ENCODE peak calls at places on chromosome 19, in seven cellular contexts. One of them, this sample, is unnamed.

GRCh38 chr19:47486900-47487299 is 2.9 kb upstream of the KPTN start:
- DNase-seq in K562: no peak
- DNase-seq in SK-N-SH: no peak
- DNase-seq in GM12878: no peak
- DNase-seq in HepG2: no peak
- DNase-seq in H1: no peak
- DNase-seq in HCT116: no peak
- DNase-seq in this sample: no peak

GRCh38 chr19:33438016-33438671 is 64.6 kb downstream of the CEBPG start:
- DNase-seq in GM12878: no peak
- DNase-seq in K562: no peak
- DNase-seq in HCT116: no peak
- DNase-seq in SK-N-SH: peak
- DNase-seq in HepG2: no peak
- DNase-seq in H1: no peak
- DNase-seq in this sample: no peak

GRCh38 chr19:19591133-19591825 is 27.2 kb downstream of the PBX4 start:
- DNase-seq in GM12878: peak
- DNase-seq in HepG2: peak
- DNase-seq in K562: no peak
- DNase-seq in H1: peak
- DNase-seq in SK-N-SH: no peak
- DNase-seq in HCT116: no peak
- DNase-seq in this sample: peak

GRCh38 chr19:19062454-19063182 is 1.2 kb upstream of the SLC25A42 start:
- DNase-seq in HepG2: peak
- DNase-seq in H1: no peak
- DNase-seq in HCT116: no peak
- DNase-seq in GM12878: no peak
- DNase-seq in SK-N-SH: no peak
- DNase-seq in K562: peak
- DNase-seq in this sample: no peak

GRCh38 chr19:588093-588742 is 1.5 kb upstream of the HCN2 start:
- DNase-seq in K562: peak
- DNase-seq in H1: peak
- DNase-seq in HepG2: peak
- DNase-seq in GM12878: no peak
- DNase-seq in SK-N-SH: peak
- DNase-seq in HCT116: peak
- DNase-seq in this sample: peak

GRCh38 chr19:3375221-3376088 is 9.1 kb downstream of the NFIC start:
- DNase-seq in HCT116: no peak
- DNase-seq in HepG2: no peak
- DNase-seq in SK-N-SH: peak
- DNase-seq in H1: no peak
- DNase-seq in GM12878: no peak
- DNase-seq in K562: peak
- DNase-seq in this sample: no peak

GRCh38 chr19:3450796-3451411 is 29.4 kb downstream of the SMIM24 start:
- DNase-seq in HCT116: no peak
- DNase-seq in H1: no peak
- DNase-seq in GM12878: no peak
- DNase-seq in K562: no peak
- DNase-seq in HepG2: peak
- DNase-seq in SK-N-SH: no peak
- DNase-seq in this sample: no peak

GRCh38 chr19:18743281-18743825 is 47.8 kb downstream of the COMP start:
- DNase-seq in HCT116: no peak
- DNase-seq in HepG2: no peak
- DNase-seq in H1: no peak
- DNase-seq in K562: peak
- DNase-seq in SK-N-SH: peak
- DNase-seq in GM12878: no peak
- DNase-seq in this sample: no peak

GRCh38 chr19:29687244-29687896 is 22.1 kb downstream of the PLEKHF1 start:
- DNase-seq in H1: no peak
- DNase-seq in SK-N-SH: no peak
- DNase-seq in GM12878: no peak
- DNase-seq in HCT116: no peak
- DNase-seq in K562: peak
- DNase-seq in HepG2: no peak
- DNase-seq in this sample: no peak

GRCh38 chr19:46209051-46209450 is 20.5 kb upstream of the IGFL1 start:
- DNase-seq in GM12878: no peak
- DNase-seq in K562: no peak
- DNase-seq in HepG2: no peak
- DNase-seq in HCT116: no peak
- DNase-seq in SK-N-SH: no peak
- DNase-seq in H1: no peak
- DNase-seq in this sample: peak

GRCh38 chr19:19270749-19271571 is 2.1 kb downstream of the TM6SF2 start:
- DNase-seq in GM12878: no peak
- DNase-seq in K562: no peak
- DNase-seq in HCT116: no peak
- DNase-seq in H1: no peak
- DNase-seq in SK-N-SH: peak
- DNase-seq in HepG2: no peak
- DNase-seq in this sample: no peak

GRCh38 chr19:17436874-17437267 is 11.6 kb downstream of the TMEM221 start:
- DNase-seq in HCT116: no peak
- DNase-seq in GM12878: no peak
- DNase-seq in K562: no peak
- DNase-seq in H1: no peak
- DNase-seq in HepG2: no peak
- DNase-seq in SK-N-SH: no peak
- DNase-seq in this sample: no peak

GRCh38 chr19:16319466-16319865 is 5.2 kb upstream of the KLF2 start:
- DNase-seq in K562: no peak
- DNase-seq in HCT116: no peak
- DNase-seq in H1: no peak
- DNase-seq in SK-N-SH: no peak
- DNase-seq in GM12878: no peak
- DNase-seq in HepG2: no peak
- DNase-seq in this sample: no peak

GRCh38 chr19:7670150-7670784 is 1.4 kb downstream of the RETN start:
- DNase-seq in GM12878: no peak
- DNase-seq in SK-N-SH: no peak
- DNase-seq in K562: no peak
- DNase-seq in HCT116: no peak
- DNase-seq in H1: no peak
- DNase-seq in HepG2: no peak
- DNase-seq in this sample: no peak

GRCh38 chr19:2524840-2525723 is 49.2 kb downstream of the GADD45B start:
- DNase-seq in GM12878: no peak
- DNase-seq in HCT116: peak
- DNase-seq in H1: no peak
- DNase-seq in HepG2: peak
- DNase-seq in K562: no peak
- DNase-seq in SK-N-SH: no peak
- DNase-seq in this sample: peak

GRCh38 chr19:45922281-45922680 is 7.7 kb upstream of the NANOS2 start:
- DNase-seq in K562: peak
- DNase-seq in HCT116: peak
- DNase-seq in GM12878: no peak
- DNase-seq in SK-N-SH: no peak
- DNase-seq in H1: peak
- DNase-seq in HepG2: peak
- DNase-seq in this sample: no peak

GRCh38 chr19:17281391-17282304 is at the start of gene ANKLE1:
- DNase-seq in HepG2: no peak
- DNase-seq in HCT116: no peak
- DNase-seq in K562: peak
- DNase-seq in SK-N-SH: peak
- DNase-seq in GM12878: peak
- DNase-seq in H1: no peak
- DNase-seq in this sample: no peak

GRCh38 chr19:18254546-18255500 is 19.4 kb downstream of the IQCN start:
- DNase-seq in H1: no peak
- DNase-seq in GM12878: no peak
- DNase-seq in K562: no peak
- DNase-seq in HCT116: no peak
- DNase-seq in SK-N-SH: no peak
- DNase-seq in HepG2: no peak
- DNase-seq in this sample: no peak

GRCh38 chr19:38318595-38319142 is 976 bp upstream of the KCNK6 start:
- DNase-seq in HCT116: no peak
- DNase-seq in HepG2: no peak
- DNase-seq in SK-N-SH: no peak
- DNase-seq in K562: no peak
- DNase-seq in GM12878: no peak
- DNase-seq in H1: no peak
- DNase-seq in this sample: no peak

DNA sequence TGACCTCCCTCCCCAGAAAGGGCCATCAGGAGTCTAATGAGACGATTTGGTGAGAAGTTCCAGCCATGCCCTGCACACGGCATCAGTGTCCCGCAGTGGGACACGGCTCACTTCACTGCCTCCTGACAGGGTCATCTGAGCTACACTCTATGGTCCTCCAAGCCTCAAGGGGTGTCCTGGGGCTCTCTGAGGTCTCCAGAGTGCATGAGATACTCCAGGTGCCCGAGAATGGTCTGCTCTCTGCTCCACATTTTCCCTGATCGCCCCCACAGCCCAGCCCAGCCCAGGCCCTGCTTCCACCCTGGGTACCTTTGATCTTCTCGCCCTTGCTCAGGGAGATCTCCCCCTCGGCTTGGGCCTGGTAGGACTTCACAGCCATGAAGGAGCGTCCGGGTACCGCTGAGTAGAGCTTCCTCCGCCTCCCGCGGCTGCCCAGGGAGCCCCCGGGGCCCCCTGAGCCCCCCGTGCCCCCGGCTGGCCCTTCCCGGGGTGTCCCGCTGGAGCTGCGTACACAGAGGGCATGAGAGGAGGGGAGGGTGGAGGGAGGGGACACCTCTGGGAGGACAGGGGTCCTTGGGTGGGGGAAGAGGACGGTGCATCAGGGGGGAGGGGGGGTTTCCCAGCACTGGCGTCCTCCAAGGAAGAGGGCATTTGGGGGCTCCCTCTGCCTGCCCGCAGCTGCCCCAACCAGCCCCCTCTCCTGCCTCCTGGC is 17.3 kb downstream of the SHANK1 start:
- DNase-seq in HCT116: no peak
- DNase-seq in K562: no peak
- DNase-seq in GM12878: no peak
- DNase-seq in H1: no peak
- DNase-seq in SK-N-SH: no peak
- DNase-seq in HepG2: no peak
- DNase-seq in this sample: no peak
- TF ChIP-seq JUND in HCT116: no peak
- TF ChIP-seq JUND in K562: no peak
- TF ChIP-seq JUND in GM12878: no peak
- TF ChIP-seq JUND in H1: no peak
- TF ChIP-seq JUND in SK-N-SH: no peak
- TF ChIP-seq JUND in HepG2: no peak
- TF ChIP-seq JUND in this sample: no peak

GRCh38 chr19:55069137-55069858 is 6.3 kb upstream of the RDH13 start:
- DNase-seq in GM12878: no peak
- DNase-seq in H1: no peak
- DNase-seq in SK-N-SH: peak
- DNase-seq in K562: peak
- DNase-seq in HCT116: no peak
- DNase-seq in HepG2: no peak
- DNase-seq in this sample: peak

GRCh38 chr19:55068803-55069136 is 5.8 kb upstream of the RDH13 start:
- DNase-seq in HCT116: no peak
- DNase-seq in K562: no peak
- DNase-seq in GM12878: no peak
- DNase-seq in SK-N-SH: no peak
- DNase-seq in HepG2: no peak
- DNase-seq in H1: no peak
- DNase-seq in this sample: no peak

GRCh38 chr19:55071913-55072312 is 3.8 kb upstream of the EPS8L1 start:
- DNase-seq in K562: no peak
- DNase-seq in GM12878: no peak
- DNase-seq in H1: no peak
- DNase-seq in SK-N-SH: no peak
- DNase-seq in HepG2: no peak
- DNase-seq in HCT116: no peak
- DNase-seq in this sample: no peak

GRCh38 chr19:55069859-55070225 is 5.8 kb upstream of the EPS8L1 start:
- DNase-seq in GM12878: no peak
- DNase-seq in HCT116: no peak
- DNase-seq in K562: no peak
- DNase-seq in HepG2: no peak
- DNase-seq in H1: no peak
- DNase-seq in SK-N-SH: no peak
- DNase-seq in this sample: no peak

GRCh38 chr19:55070755-55071502 is 4.7 kb upstream of the EPS8L1 start:
- DNase-seq in HCT116: peak
- DNase-seq in GM12878: no peak
- DNase-seq in K562: peak
- DNase-seq in SK-N-SH: no peak
- DNase-seq in HepG2: no peak
- DNase-seq in H1: no peak
- DNase-seq in this sample: no peak
- TF ChIP-seq JUND in HCT116: peak
- TF ChIP-seq JUND in GM12878: no peak
- TF ChIP-seq JUND in K562: peak
- TF ChIP-seq JUND in SK-N-SH: no peak
- TF ChIP-seq JUND in HepG2: no peak
- TF ChIP-seq JUND in H1: no peak
- TF ChIP-seq JUND in this sample: no peak

GRCh38 chr19:13172335-13173128 is 22.3 kb downstream of the IER2 start:
- DNase-seq in HCT116: no peak
- DNase-seq in K562: peak
- DNase-seq in HepG2: no peak
- DNase-seq in H1: no peak
- DNase-seq in GM12878: no peak
- DNase-seq in SK-N-SH: peak
- DNase-seq in this sample: peak
- TF ChIP-seq JUND in HCT116: no peak
- TF ChIP-seq JUND in K562: peak
- TF ChIP-seq JUND in HepG2: no peak
- TF ChIP-seq JUND in H1: no peak
- TF ChIP-seq JUND in GM12878: no peak
- TF ChIP-seq JUND in SK-N-SH: peak
- TF ChIP-seq JUND in this sample: no peak

GRCh38 chr19:11541238-11541637 is 2.6 kb downstream of the CNN1 start:
- DNase-seq in SK-N-SH: no peak
- DNase-seq in HepG2: no peak
- DNase-seq in H1: no peak
- DNase-seq in HCT116: no peak
- DNase-seq in K562: no peak
- DNase-seq in GM12878: no peak
- DNase-seq in this sample: no peak

GRCh38 chr19:11539495-11540365 is 1.1 kb downstream of the CNN1 start:
- DNase-seq in K562: peak
- DNase-seq in H1: no peak
- DNase-seq in HCT116: no peak
- DNase-seq in HepG2: no peak
- DNase-seq in SK-N-SH: peak
- DNase-seq in GM12878: no peak
- DNase-seq in this sample: no peak

GRCh38 chr19:11540642-11541041 is 2.0 kb downstream of the CNN1 start:
- DNase-seq in HepG2: no peak
- DNase-seq in GM12878: no peak
- DNase-seq in HCT116: no peak
- DNase-seq in H1: no peak
- DNase-seq in K562: no peak
- DNase-seq in SK-N-SH: no peak
- DNase-seq in this sample: no peak

GRCh38 chr19:11535792-11536595 is 2.7 kb upstream of the CNN1 start:
- DNase-seq in SK-N-SH: peak
- DNase-seq in HCT116: peak
- DNase-seq in HepG2: peak
- DNase-seq in GM12878: no peak
- DNase-seq in H1: peak
- DNase-seq in K562: peak
- DNase-seq in this sample: peak

GRCh38 chr19:11538232-11539036 is at the start of gene CNN1:
- DNase-seq in HepG2: peak
- DNase-seq in H1: peak
- DNase-seq in SK-N-SH: no peak
- DNase-seq in HCT116: no peak
- DNase-seq in GM12878: no peak
- DNase-seq in K562: peak
- DNase-seq in this sample: no peak
- TF ChIP-seq JUND in HepG2: no peak
- TF ChIP-seq JUND in H1: peak
- TF ChIP-seq JUND in SK-N-SH: no peak
- TF ChIP-seq JUND in HCT116: no peak
- TF ChIP-seq JUND in GM12878: no peak
- TF ChIP-seq JUND in K562: peak
- TF ChIP-seq JUND in this sample: no peak

This sample was measured in T47D.